ENCODE peak calls at places on chromosomes 11 and 22, in eight cellular contexts. H is LoVo; I is anterior cingulate cortex; D is GM04503; T is ACHN; L is MCF 10A; J is effector memory CD4-positive, alpha-beta T cell; R is activated CD8-positive, alpha-beta memory T cell treated with anti-CD3 and anti-CD28 coated beads for 4 hours. N is an unnamed sample.

GRCh38 chr11:71322192-71322735 is 69.9 kb upstream of the SHANK2 start:
- DNase-seq in H (no peak), J (no peak), T (no peak), L (no peak), D (no peak), R (no peak), I (no peak), N (no peak)

GRCh38 chr11:118491041-118491440 is 36.2 kb upstream of the TTC36 start:
- DNase-seq in T (no peak), R (no peak), D (no peak), I (no peak), L (no peak), H (no peak), J (no peak), N (no peak)

GRCh38 chr11:119745112-119745511 is 16.1 kb upstream of the NECTIN1 start:
- DNase-seq in L (no peak), H (no peak), R (no peak), T (no peak), I (no peak), D (no peak), J (no peak), N (no peak)

GRCh38 chr11:134578807-134579708 is 167.0 kb upstream of the B3GAT1 start:
- DNase-seq in H (no peak), R (no peak), T (no peak), L (no peak), J (no peak), I (no peak), D (no peak), N (peak)

GRCh38 chr11:64051297-64051696 is 15.6 kb downstream of the FLRT1 start:
- DNase-seq in I (no peak), R (no peak), T (no peak), D (no peak), L (no peak), J (no peak), H (no peak), N (no peak)

GRCh38 chr11:119672597-119672996 is 56.4 kb downstream of the NECTIN1 start:
- DNase-seq in R (no peak), T (no peak), H (no peak), L (no peak), I (no peak), D (no peak), J (no peak), N (no peak)

GRCh38 chr11:113193894-113194293 is 120.5 kb upstream of the TTC12 start:
- DNase-seq in T (no peak), L (no peak), R (no peak), D (no peak), J (no peak), I (no peak), H (no peak), N (no peak)

GRCh38 chr11:102142333-102142732 is 32.1 kb downstream of the YAP1 start:
- DNase-seq in T (no peak), J (no peak), D (no peak), L (no peak), R (no peak), H (no peak), I (no peak), N (no peak)

GRCh38 chr11:1652026-1652425 is 22.5 kb downstream of the KRTAP5-5 start:
- DNase-seq in T (no peak), I (no peak), H (no peak), R (no peak), J (no peak), L (no peak), D (no peak), N (no peak)

GRCh38 chr11:108685419-108686161 is 20.7 kb downstream of the DDX10 start:
- DNase-seq in H (no peak), I (no peak), L (no peak), D (no peak), R (no peak), J (no peak), T (no peak), N (no peak)

GRCh38 chr11:128156486-128156885 is 430.9 kb downstream of the ETS1 start:
- DNase-seq in I (no peak), J (no peak), T (peak), H (no peak), L (no peak), D (no peak), R (no peak), N (no peak)

GRCh38 chr11:8384199-8384821 is 120.6 kb upstream of the LMO1 start:
- DNase-seq in J (no peak), R (no peak), D (peak), T (peak), H (no peak), I (no peak), L (peak), N (peak)

GRCh38 chr11:65781152-65781961 is 581 bp upstream of the AP5B1 start:
- DNase-seq in R (no peak), L (no peak), T (peak), H (no peak), J (no peak), I (peak), D (no peak), N (no peak)

GRCh38 chr11:68380786-68381622 is 68.6 kb downstream of the LRP5 start:
- DNase-seq in I (no peak), T (no peak), R (no peak), H (no peak), L (no peak), D (peak), J (no peak), N (peak)

GRCh38 chr22:27578937-27579617 is 222.5 kb downstream of the MN1 start:
- DNase-seq in I (no peak), L (no peak), J (no peak), D (no peak), H (no peak), T (no peak), R (no peak), N (no peak)

GRCh38 chr11:2963112-2963754 is 28.9 kb downstream of the NAP1L4 start:
- DNase-seq in I (no peak), T (no peak), H (no peak), J (no peak), L (no peak), R (no peak), D (no peak), N (no peak)

GRCh38 chr11:73333626-73334199 is 25.6 kb downstream of the ARHGEF17 start:
- DNase-seq in J (no peak), T (no peak), I (no peak), L (no peak), R (no peak), D (no peak), H (no peak), N (no peak)

GRCh38 chr22:48896766-48897637 is 930.7 kb downstream of the BRD1 start:
- DNase-seq in L (no peak), I (no peak), J (no peak), R (no peak), H (no peak), D (no peak), T (no peak), N (no peak)

GRCh38 chr11:83611616-83612015 is 325.4 kb upstream of the CCDC90B start:
- DNase-seq in T (no peak), D (no peak), J (no peak), I (no peak), H (no peak), L (no peak), R (no peak), N (no peak)

GRCh38 chr22:26502688-26503561 is 9.3 kb downstream of the TFIP11 start:
- DNase-seq in T (peak), I (no peak), D (no peak), L (peak), R (peak), H (no peak), J (peak), N (peak)

GRCh38 chr11:85595285-85595884 is 31.8 kb downstream of the DLG2 start:
- DNase-seq in T (peak), L (peak), I (no peak), D (peak), H (peak), J (no peak), R (no peak), N (peak)

GRCh38 chr11:91960770-91961169 is 263.8 kb upstream of the FAT3 start:
- DNase-seq in T (no peak), H (no peak), J (no peak), L (no peak), I (no peak), R (no peak), D (no peak), N (no peak)

GRCh38 chr22:17266261-17266971 is 47.2 kb upstream of the ADA2 start:
- DNase-seq in R (no peak), J (no peak), I (no peak), L (no peak), D (no peak), T (no peak), H (peak), N (peak)

GRCh38 chr11:77762426-77762825 is 58.1 kb downstream of the RSF1 start:
- DNase-seq in J (no peak), L (no peak), I (no peak), D (no peak), T (no peak), H (no peak), R (no peak), N (no peak)

GRCh38 chr11:75474878-75475766 is 42.1 kb upstream of the KLHL35 start:
- DNase-seq in L (no peak), R (peak), H (no peak), D (no peak), T (no peak), J (peak), I (no peak), N (no peak)

GRCh38 chr11:111367411-111368284 is 11.4 kb downstream of the POU2AF1 start:
- DNase-seq in L (no peak), D (no peak), J (no peak), I (no peak), R (no peak), T (no peak), H (no peak), N (no peak)

GRCh38 chr11:132941024-132941646 is 591.2 kb downstream of the OPCML start:
- DNase-seq in J (no peak), I (no peak), H (peak), L (peak), T (peak), R (no peak), D (no peak), N (peak)

GRCh38 chr22:23156286-23156685 is 11.0 kb downstream of the RAB36 start:
- DNase-seq in T (no peak), D (no peak), H (no peak), I (no peak), J (no peak), R (no peak), L (no peak), N (no peak)

GRCh38 chr22:19672054-19672776 is 42.1 kb upstream of the SEPTIN5 start:
- DNase-seq in T (no peak), J (no peak), H (no peak), D (no peak), R (no peak), I (no peak), L (no peak), N (no peak)

GRCh38 chr11:43933608-43934358 is 8.7 kb upstream of the C11orf96 start:
- DNase-seq in D (no peak), J (no peak), H (no peak), R (no peak), I (no peak), L (no peak), T (no peak), N (no peak)

GRCh38 chr22:25878933-25879332 is 136.9 kb downstream of the MYO18B start:
- DNase-seq in L (no peak), I (no peak), T (no peak), D (no peak), H (no peak), J (no peak), R (no peak), N (peak)

GRCh38 chr11:3964056-3964455 is 108.6 kb downstream of the STIM1 start:
- DNase-seq in R (no peak), D (no peak), H (no peak), I (no peak), T (no peak), L (no peak), J (no peak), N (no peak)

GRCh38 chr11:6124245-6124644 is 16.8 kb downstream of the OR56B4 start:
- DNase-seq in D (no peak), R (no peak), H (no peak), J (no peak), T (no peak), I (no peak), L (no peak), N (no peak)

GRCh38 chr11:118217575-118217974 is 7.2 kb downstream of the JAML start:
- DNase-seq in J (no peak), L (no peak), R (no peak), I (no peak), H (no peak), T (no peak), D (no peak), N (no peak)

GRCh38 chr11:84097186-84097585 is 811.0 kb upstream of the CCDC90B start:
- DNase-seq in H (no peak), R (no peak), J (no peak), D (no peak), L (no peak), T (no peak), I (no peak), N (no peak)

GRCh38 chr22:40044870-40045834 is 50.4 kb downstream of the FAM83F start:
- DNase-seq in L (peak), D (no peak), R (peak), T (peak), H (peak), I (no peak), J (peak), N (peak)

GRCh38 chr11:111301004-111301839 is 2.9 kb downstream of the POU2AF3 start:
- DNase-seq in L (peak), R (no peak), T (no peak), H (no peak), J (no peak), I (no peak), D (no peak), N (no peak)

GRCh38 chr22:37275622-37276021 is 6.7 kb upstream of the CYTH4 start:
- DNase-seq in L (no peak), T (no peak), J (no peak), I (no peak), H (no peak), D (no peak), R (no peak), N (no peak)